ENCODE peak calls at places on chromosome 7, in four cellular contexts. F is stimulated activated CD4-positive, alpha-beta T cell treated with anti-CD3 and anti-CD28 coated beads, Interleukin-4, amount 100 ng/mL, for 24 hours; I is choroid plexus epithelial cell; D is non-pigmented ciliary epithelial cell. Y is an unnamed sample.

GRCh38 chr7:26307226-26307625 is 15.6 kb downstream of the SNX10 start:
- DNase-seq in F (no peak), I (peak; percentile 4), D (no peak), Y (no peak)

GRCh38 chr7:156818133-156818532 is 74.8 kb downstream of the LMBR1 start:
- DNase-seq in F (no peak), I (no peak), D (no peak), Y (no peak)

GRCh38 chr7:66304536-66304935 is 99.4 kb downstream of the TPST1 start:
- DNase-seq in F (no peak), I (no peak), D (no peak), Y (no peak)

GRCh38 chr7:30789334-30789711 is 18.1 kb downstream of the MINDY4 start:
- DNase-seq in F (no peak), I (peak; percentile 73), D (no peak), Y (no peak)

GRCh38 chr7:139720705-139721231 is 57.0 kb downstream of the HIPK2 start:
- DNase-seq in F (peak; percentile 7), I (peak; percentile 68), D (no peak), Y (no peak)

GRCh38 chr7:149854611-149855367 is 16.6 kb downstream of the ZNF862 start:
- DNase-seq in F (no peak), I (peak; percentile 75), D (no peak), Y (peak; percentile 83)

GRCh38 chr7:34143397-34143796 is 238.1 kb downstream of the BMPER start:
- DNase-seq in F (no peak), I (peak; percentile 82), D (no peak), Y (no peak)

GRCh38 chr7:10483671-10484070 is 490.0 kb upstream of the PHF14 start:
- DNase-seq in F (no peak), I (no peak), D (no peak), Y (no peak)

GRCh38 chr7:143407296-143408246 is 1.1 kb downstream of the EPHA1 start:
- DNase-seq in F (no peak), I (no peak), D (no peak), Y (no peak)

GRCh38 chr7:79292834-79293233 is 160.6 kb downstream of the MAGI2 start:
- DNase-seq in F (no peak), I (peak; percentile 33), D (no peak), Y (no peak)

GRCh38 chr7:133851416-133851815 is 275.7 kb upstream of the LRGUK start:
- DNase-seq in F (no peak), I (no peak), D (no peak), Y (no peak)

GRCh38 chr7:75596727-75597614 is 104.9 kb downstream of the SPDYE5 start:
- DNase-seq in F (no peak), I (peak; percentile 20), D (peak; percentile 6), Y (no peak)

GRCh38 chr7:1758417-1758858 is 88.4 kb downstream of the ELFN1 start:
- DNase-seq in F (peak; percentile 14), I (peak; percentile 45), D (no peak), Y (peak; percentile 58)

GRCh38 chr7:155291045-155291530 is 6.6 kb upstream of the INSIG1 start:
- DNase-seq in F (no peak), I (peak; percentile 43), D (no peak), Y (no peak)

GRCh38 chr7:116708248-116708647 is 36.3 kb downstream of the MET start:
- DNase-seq in F (no peak), I (no peak), D (no peak), Y (no peak)

GRCh38 chr7:139058963-139059362 is 23.1 kb upstream of the ZC3HAV1L start:
- DNase-seq in F (no peak), I (peak; percentile 28), D (no peak), Y (no peak)

GRCh38 chr7:47228386-47229014 is 353.4 kb downstream of the TNS3 start:
- DNase-seq in F (no peak), I (no peak), D (no peak), Y (peak; percentile 83)

GRCh38 chr7:29243777-29244655 is 49.4 kb downstream of the CHN2 start:
- DNase-seq in F (peak; percentile 65), I (no peak), D (no peak), Y (peak; percentile 82)

GRCh38 chr7:74280985-74281384 is 8.2 kb upstream of the CLIP2 start:
- DNase-seq in F (no peak), I (peak; percentile 65), D (no peak), Y (no peak)

GRCh38 chr7:40572810-40573470 is 438.1 kb downstream of the SUGCT start:
- DNase-seq in F (no peak), I (peak; percentile 93), D (peak; percentile 80), Y (no peak)

GRCh38 chr7:131385039-131385605 is 57.4 kb downstream of the MKLN1 start:
- DNase-seq in F (no peak), I (peak; percentile 54), D (no peak), Y (no peak)

GRCh38 chr7:141238546-141239218 is 164.8 kb downstream of the TMEM178B start:
- DNase-seq in F (no peak), I (no peak), D (no peak), Y (no peak)

GRCh38 chr7:39720586-39720985 is 97.2 kb downstream of the RALA start:
- DNase-seq in F (no peak), I (no peak), D (no peak), Y (no peak)

GRCh38 chr7:6705959-6706665 is 635 bp downstream of the ZNF12 start:
- DNase-seq in F (peak; percentile 33), I (peak; percentile 51), D (no peak), Y (peak; percentile 35)

GRCh38 chr7:43735802-43736603 is 6.7 kb upstream of the COA1 start:
- DNase-seq in F (peak; percentile 40), I (peak; percentile 48), D (peak; percentile 14), Y (no peak)

GRCh38 chr7:131188367-131189339 is 139.0 kb upstream of the MKLN1 start:
- DNase-seq in F (peak; percentile 69), I (peak; percentile 99), D (peak; percentile 97), Y (no peak)

GRCh38 chr7:103914147-103914899 is 75.1 kb downstream of the RELN start:
- DNase-seq in F (no peak), I (peak; percentile 3), D (peak; percentile 35), Y (no peak)

GRCh38 chr7:2518737-2519118 is 846 bp upstream of the LFNG start:
- DNase-seq in F (no peak), I (no peak), D (no peak), Y (no peak)

GRCh38 chr7:154832557-154833138 is 170.3 kb downstream of the PAXIP1 start:
- DNase-seq in F (no peak), I (no peak), D (no peak), Y (peak; percentile 55)

GRCh38 chr7:27150568-27151340 is 1.6 kb downstream of the HOXA3 start:
- DNase-seq in F (peak; percentile 62), I (peak; percentile 57), D (no peak), Y (peak; percentile 82)

GRCh38 chr7:16657656-16658279 is 11.8 kb downstream of the BZW2 start:
- DNase-seq in F (no peak), I (peak; percentile 87), D (no peak), Y (peak; percentile 50)

GRCh38 chr7:116438274-116438673 is 61.3 kb upstream of the CAV2 start:
- DNase-seq in F (no peak), I (peak; percentile 44), D (no peak), Y (no peak)

GRCh38 chr7:55472928-55473725 is 99.2 kb downstream of the VOPP1 start:
- DNase-seq in F (no peak), I (no peak), D (no peak), Y (peak; percentile 20)

GRCh38 chr7:130888017-130888371 is 154.0 kb upstream of the KLF14 start:
- DNase-seq in F (peak; percentile 18), I (no peak), D (no peak), Y (no peak)

GRCh38 chr7:82044497-82045080 is 274.7 kb upstream of the HGF start:
- DNase-seq in F (no peak), I (peak; percentile 73), D (no peak), Y (no peak)

GRCh38 chr7:132590162-132590561 is 13.9 kb upstream of the PLXNA4 start:
- DNase-seq in F (no peak), I (no peak), D (no peak), Y (peak; percentile 0)

GRCh38 chr7:31051598-31052503 is at the start of gene ADCYAP1R1:
- DNase-seq in F (no peak), I (no peak), D (no peak), Y (peak; percentile 84)

GRCh38 chr7:17700138-17700537 is 240.2 kb downstream of the SNX13 start:
- DNase-seq in F (no peak), I (no peak), D (no peak), Y (no peak)

Y was measured in H9.